ENCODE peak calls at places on chromosomes 5 and 9, in nine cellular contexts. Y is adrenal gland, P is IMR-90, H is ovary, M is A549, Q is prostate gland, C is spleen, X is HCT116, F is transverse colon. Z is an unnamed sample.

GRCh38 chr5:179612577-179613459 is 10.7 kb downstream of the HNRNPH1 start:
- DNase-seq in X (no peak), M (no peak), P (no peak), Y (peak), C (peak), F (no peak), Q (no peak), H (no peak), Z (no peak)

GRCh38 chr5:65483474-65484346 is 2.0 kb upstream of the ADAMTS6 start:
- DNase-seq in Q (no peak), P (peak), X (peak), M (no peak), F (no peak), C (no peak), Y (no peak), H (no peak), Z (no peak)

GRCh38 chr5:146151970-146152369 is 30.5 kb downstream of the LARS1 start:
- DNase-seq in Q (no peak), P (no peak), H (no peak), X (no peak), F (no peak), C (no peak), Y (no peak), M (no peak), Z (no peak)

GRCh38 chr9:105171076-105171475 is 73.4 kb upstream of the SLC44A1 start:
- DNase-seq in C (no peak), Y (no peak), M (no peak), H (no peak), P (no peak), F (no peak), X (no peak), Q (no peak), Z (no peak)

GRCh38 chr5:120240716-120241115 is 223.4 kb upstream of the PRR16 start:
- DNase-seq in X (no peak), Y (no peak), F (no peak), P (peak), H (no peak), C (no peak), Q (no peak), M (no peak), Z (no peak)

GRCh38 chr9:131701789-131702337 is 38.0 kb downstream of the RAPGEF1 start:
- DNase-seq in M (no peak), X (no peak), C (no peak), Q (no peak), P (peak), H (no peak), Y (no peak), F (no peak), Z (no peak)

GRCh38 chr5:38660194-38660668 is 103.8 kb upstream of the LIFR start:
- DNase-seq in Y (no peak), C (no peak), Q (peak), M (no peak), H (no peak), F (no peak), X (no peak), P (no peak), Z (peak)

GRCh38 chr5:1846583-1846982 is 36.1 kb downstream of the IRX4 start:
- DNase-seq in H (no peak), C (no peak), P (no peak), Y (no peak), M (no peak), X (no peak), F (no peak), Q (no peak), Z (no peak)

GRCh38 chr5:129656952-129657351 is 90.9 kb upstream of the MINAR2 start:
- DNase-seq in Q (no peak), F (no peak), X (no peak), C (no peak), P (no peak), Y (no peak), M (no peak), H (no peak), Z (no peak)

GRCh38 chr9:70747335-70747734 is 332.9 kb upstream of the KLF9 start:
- DNase-seq in Y (peak), Q (no peak), H (no peak), X (no peak), P (no peak), C (no peak), F (no peak), M (no peak), Z (peak)

GRCh38 chr5:79935992-79936643 is 54.9 kb downstream of the MTX3 start:
- DNase-seq in P (peak), F (no peak), C (no peak), Y (peak), H (peak), M (no peak), Q (no peak), X (no peak), Z (no peak)

GRCh38 chr5:37991903-37992299 is 152.1 kb upstream of the GDNF start:
- DNase-seq in C (no peak), Y (no peak), H (no peak), X (no peak), Q (no peak), F (no peak), M (no peak), P (no peak), Z (no peak)

GRCh38 chr5:133319905-133320520 is 268.2 kb downstream of the HSPA4 start:
- DNase-seq in C (no peak), P (no peak), M (peak), F (no peak), Y (no peak), Q (no peak), H (no peak), X (peak), Z (no peak)

GRCh38 chr5:95873351-95873750 is 50.8 kb upstream of the GLRX start:
- DNase-seq in P (no peak), H (no peak), F (no peak), X (no peak), M (no peak), C (no peak), Q (no peak), Y (no peak), Z (no peak)

GRCh38 chr5:159912033-159912800 is 4.1 kb upstream of the ADRA1B start:
- DNase-seq in C (no peak), P (peak), Y (peak), F (peak), M (peak), H (no peak), Q (no peak), X (no peak), Z (no peak)

GRCh38 chr9:135926402-135927194 is 19.3 kb upstream of the CAMSAP1 start:
- DNase-seq in Y (peak), M (peak), Q (no peak), F (no peak), C (peak), P (peak), H (no peak), X (peak), Z (no peak)

GRCh38 chr5:157714480-157714879 is 16.7 kb upstream of the THG1L start:
- DNase-seq in H (no peak), Q (no peak), X (no peak), P (no peak), F (no peak), C (no peak), M (no peak), Y (no peak), Z (no peak)

GRCh38 chr5:93582677-93583524 is at the start of gene NR2F1:
- DNase-seq in X (peak), P (peak), F (peak), M (peak), C (no peak), Q (no peak), Y (peak), H (peak), Z (peak)

GRCh38 chr5:179901462-179901861 is 6.2 kb downstream of the TBC1D9B start:
- DNase-seq in M (no peak), C (no peak), F (no peak), H (no peak), P (no peak), Q (no peak), X (no peak), Y (no peak), Z (no peak)

GRCh38 chr9:112921549-112921948 is 30.9 kb upstream of the SLC46A2 start:
- DNase-seq in X (peak), Y (peak), C (no peak), Q (no peak), H (no peak), P (peak), F (no peak), M (no peak), Z (peak)

GRCh38 chr5:170483701-170484458 is 19.9 kb upstream of the KCNIP1 start:
- DNase-seq in M (peak), P (no peak), X (no peak), H (no peak), Y (no peak), Q (no peak), F (no peak), C (no peak), Z (peak)

GRCh38 chr5:143539742-143540141 is 136.3 kb upstream of the NR3C1 start:
- DNase-seq in H (no peak), Q (no peak), P (no peak), C (no peak), F (no peak), M (no peak), X (no peak), Y (no peak), Z (no peak)

GRCh38 chr9:73219985-73220626 is 68.4 kb downstream of the ANXA1 start:
- DNase-seq in F (no peak), Y (peak), H (no peak), Q (no peak), C (no peak), X (no peak), P (peak), M (no peak), Z (no peak)

GRCh38 chr9:70859694-70860093 is 261.7 kb downstream of the TRPM3 start:
- DNase-seq in H (no peak), Q (no peak), P (no peak), Y (no peak), C (no peak), F (no peak), X (no peak), M (no peak), Z (no peak)

GRCh38 chr9:75889577-75889976 is 896 bp upstream of the PCSK5 start:
- DNase-seq in P (no peak), Q (no peak), H (no peak), M (no peak), C (no peak), F (peak), X (no peak), Y (no peak), Z (peak)

GRCh38 chr9:61674882-61675281 is 485.0 kb downstream of the SPATA31A7 start:
- DNase-seq in C (no peak), M (no peak), H (no peak), F (no peak), P (no peak), X (no peak), Y (no peak), Q (no peak), Z (no peak)

GRCh38 chr5:56470007-56470406 is 236.9 kb upstream of the ANKRD55 start:
- DNase-seq in X (no peak), H (no peak), P (no peak), Y (no peak), M (no peak), Q (no peak), F (no peak), C (no peak), Z (no peak)

GRCh38 chr9:24059651-24060050 is 233.6 kb upstream of the ELAVL2 start:
- DNase-seq in Y (no peak), F (no peak), M (no peak), X (no peak), C (no peak), P (no peak), Q (no peak), H (no peak), Z (no peak)

GRCh38 chr5:122327110-122327509 is 15.1 kb downstream of the SNCAIP start:
- DNase-seq in H (no peak), Q (no peak), C (no peak), P (no peak), M (no peak), Y (no peak), X (no peak), F (no peak), Z (no peak)

GRCh38 chr9:135387976-135388375 is 91.6 kb upstream of the PPP1R26 start:
- DNase-seq in H (no peak), F (no peak), M (no peak), Q (no peak), Y (no peak), X (no peak), C (no peak), P (no peak), Z (no peak)

GRCh38 chr9:34048730-34049629 is at the start of gene UBAP2:
- DNase-seq in Y (peak), P (peak), H (peak), M (peak), Q (peak), F (peak), X (peak), C (peak), Z (peak)
- TF ChIP-seq POLR2A in Y (peak), P (peak), H (peak), M (peak), Q (peak), F (peak), X (peak), C (peak), Z (peak)

GRCh38 chr5:78720234-78720985 is 71.8 kb upstream of the LHFPL2 start:
- DNase-seq in Q (no peak), H (no peak), C (no peak), F (peak), X (no peak), P (no peak), Y (no peak), M (no peak), Z (no peak)

GRCh38 chr5:78717674-78718073 is 69.1 kb upstream of the LHFPL2 start:
- DNase-seq in P (peak), M (no peak), Y (no peak), C (no peak), H (no peak), X (no peak), Q (no peak), F (no peak), Z (no peak)

GRCh38 chr5:78718185-78718584 is 69.6 kb upstream of the LHFPL2 start:
- DNase-seq in F (no peak), H (no peak), P (no peak), Q (no peak), M (no peak), X (no peak), Y (no peak), C (no peak), Z (no peak)

GRCh38 chr5:78719504-78720233 is 71.1 kb upstream of the LHFPL2 start:
- DNase-seq in X (no peak), H (no peak), P (no peak), F (no peak), Y (no peak), Q (no peak), C (no peak), M (no peak), Z (no peak)

GRCh38 chr5:78718827-78719226 is 70.3 kb upstream of the LHFPL2 start:
- DNase-seq in Y (no peak), M (no peak), C (no peak), H (no peak), X (no peak), Q (no peak), P (no peak), F (no peak), Z (no peak)
- H3K4me3 ChIP-seq in Y (no peak), M (no peak), C (no peak), H (no peak), X (no peak), Q (no peak), P (no peak), F (no peak), Z (no peak)

GRCh38 chr9:12854218-12854617 is 79.4 kb downstream of the LURAP1L start:
- DNase-seq in H (no peak), Y (no peak), X (no peak), M (no peak), F (no peak), Q (no peak), C (no peak), P (no peak), Z (no peak)

GRCh38 chr9:12853021-12853420 is 78.2 kb downstream of the LURAP1L start:
- DNase-seq in C (no peak), M (no peak), Y (no peak), P (peak), F (no peak), H (no peak), X (no peak), Q (no peak), Z (no peak)

GRCh38 chr9:12856608-12857007 is 81.8 kb downstream of the LURAP1L start:
- DNase-seq in H (no peak), C (no peak), Y (no peak), X (no peak), F (no peak), P (no peak), Q (no peak), M (no peak), Z (no peak)

GRCh38 chr9:12851331-12851730 is 76.5 kb downstream of the LURAP1L start:
- DNase-seq in Y (no peak), F (no peak), M (no peak), C (no peak), Q (no peak), H (no peak), P (no peak), X (no peak), Z (no peak)

GRCh38 chr9:12855066-12855465 is 80.2 kb downstream of the LURAP1L start:
- DNase-seq in C (no peak), H (no peak), Y (no peak), F (no peak), P (no peak), M (no peak), Q (no peak), X (no peak), Z (no peak)
- TF ChIP-seq POLR2A in C (no peak), H (no peak), Y (no peak), F (no peak), P (no peak), M (no peak), Q (no peak), X (no peak), Z (no peak)

GRCh38 chr5:125485003-125485641 is 738.7 kb upstream of the ZNF608 start:
- DNase-seq in P (peak), M (peak), F (peak), Q (peak), C (no peak), Y (peak), H (peak), X (peak), Z (peak)
- H3K4me3 ChIP-seq in P (peak), M (peak), F (no peak), Q (no peak), C (no peak), Y (no peak), H (no peak), X (peak), Z (no peak)

Z was measured in body of pancreas.